ENCODE peak calls at places on chromosomes 7 and 10, in six cellular contexts. V is IMR-90, N is HepG2, C is hepatocyte, R is neural progenitor cell, Z is neuronal stem cell. F is an unnamed sample.

GRCh38 chr7:130957140-130957513 is 223.1 kb upstream of the KLF14 start:
- DNase-seq in V (no peak), N (no peak), C (no peak), R (no peak), Z (no peak), F (no peak)

GRCh38 chr7:148696787-148697186 is 1.9 kb upstream of the CUL1 start:
- DNase-seq in V (no peak), N (no peak), C (no peak), R (no peak), Z (no peak), F (no peak)

GRCh38 chr10:22437620-22438588 is 92.6 kb downstream of the SPAG6 start:
- DNase-seq in V (peak), N (peak), C (peak), R (peak), Z (no peak), F (no peak)

GRCh38 chr7:13724631-13725566 is 264.6 kb downstream of the ETV1 start:
- DNase-seq in V (no peak), N (no peak), C (no peak), R (no peak), Z (no peak), F (no peak)

GRCh38 chr10:91043173-91043910 is 122.5 kb upstream of the ANKRD1 start:
- DNase-seq in V (peak), N (peak), C (peak), R (peak), Z (no peak), F (no peak)

GRCh38 chr10:70729763-70730357 is 55.3 kb downstream of the TBATA start:
- DNase-seq in V (no peak), N (no peak), C (no peak), R (no peak), Z (no peak), F (no peak)

GRCh38 chr7:130951976-130952313 is 217.9 kb upstream of the KLF14 start:
- DNase-seq in V (no peak), N (no peak), C (no peak), R (no peak), Z (no peak), F (no peak)

GRCh38 chr7:128215739-128216138 is 25.3 kb upstream of the LEP start:
- DNase-seq in V (peak), N (no peak), C (no peak), R (no peak), Z (no peak), F (no peak)

GRCh38 chr7:111343017-111343416 is 219.3 kb downstream of the IMMP2L start:
- DNase-seq in V (no peak), N (no peak), C (no peak), R (no peak), Z (no peak), F (no peak)

GRCh38 chr7:142535123-142535779 is 214.0 kb upstream of the PRSS1 start:
- DNase-seq in V (peak), N (peak), C (peak), R (peak), Z (peak), F (peak)

GRCh38 chr7:143284591-143285453 is at the start of gene TMEM139:
- DNase-seq in V (no peak), N (peak), C (peak), R (peak), Z (no peak), F (no peak)

GRCh38 chr10:46017733-46018132 is 12.7 kb downstream of the NCOA4 start:
- DNase-seq in V (no peak), N (no peak), C (no peak), R (no peak), Z (no peak), F (no peak)

GRCh38 chr10:46019541-46020343 is 10.7 kb downstream of the NCOA4 start:
- DNase-seq in V (no peak), N (peak), C (no peak), R (peak), Z (no peak), F (no peak)

GRCh38 chr10:46020344-46020656 is 10.1 kb downstream of the NCOA4 start:
- DNase-seq in V (no peak), N (no peak), C (no peak), R (no peak), Z (no peak), F (no peak)

GRCh38 chr10:46019170-46019528 is 11.3 kb downstream of the NCOA4 start:
- DNase-seq in V (no peak), N (no peak), C (no peak), R (no peak), Z (no peak), F (no peak)

GRCh38 chr10:46018453-46019169 is 11.8 kb downstream of the NCOA4 start:
- DNase-seq in V (peak), N (no peak), C (no peak), R (no peak), Z (no peak), F (no peak)
- H3K4me2 ChIP-seq in V (peak), N (peak), C (peak), R (no peak), Z (no peak), F (no peak)

DNA sequence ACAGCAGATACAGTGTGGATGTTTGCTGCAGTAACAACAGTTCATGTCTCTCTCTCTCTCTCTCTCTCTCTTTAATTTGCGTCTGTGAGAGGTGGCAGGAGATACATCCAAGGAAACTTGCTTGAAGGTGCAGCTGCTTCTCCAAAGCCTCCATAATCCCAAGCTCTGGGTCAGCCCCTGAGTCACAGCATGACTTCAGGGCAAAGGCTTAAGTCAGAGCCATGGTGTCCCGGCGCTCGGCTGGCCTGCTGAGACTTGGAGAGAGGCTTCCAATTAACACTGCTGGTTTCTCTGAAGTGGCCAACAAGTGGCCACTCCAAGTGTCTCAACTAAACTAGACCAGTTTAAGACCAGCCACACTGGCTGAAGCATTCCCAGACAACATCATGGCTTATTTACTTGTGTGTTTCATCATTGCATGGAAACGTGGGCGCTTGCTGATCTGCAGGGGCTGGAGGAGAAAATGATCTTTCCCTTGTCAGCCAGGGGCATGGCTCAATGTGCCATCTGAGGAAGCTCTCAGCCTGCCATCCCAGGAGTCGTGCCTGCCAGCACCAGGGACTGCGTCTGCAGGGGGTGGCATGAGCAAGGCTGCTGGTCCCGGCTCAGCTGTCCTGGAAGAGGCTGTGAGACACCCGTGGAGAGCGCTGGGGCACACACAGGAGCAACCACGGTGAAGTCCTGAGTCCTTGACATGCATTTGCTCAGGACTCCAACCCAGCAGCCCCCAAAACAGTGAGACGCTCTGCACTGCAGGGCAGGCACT is 254.2 kb downstream of the COBL start:
- DNase-seq in V (no peak), N (no peak), C (no peak), R (peak), Z (no peak), F (no peak)
- H3K27ac ChIP-seq in V (no peak), N (no peak), C (no peak), R (no peak), Z (no peak), F (no peak)

DNA sequence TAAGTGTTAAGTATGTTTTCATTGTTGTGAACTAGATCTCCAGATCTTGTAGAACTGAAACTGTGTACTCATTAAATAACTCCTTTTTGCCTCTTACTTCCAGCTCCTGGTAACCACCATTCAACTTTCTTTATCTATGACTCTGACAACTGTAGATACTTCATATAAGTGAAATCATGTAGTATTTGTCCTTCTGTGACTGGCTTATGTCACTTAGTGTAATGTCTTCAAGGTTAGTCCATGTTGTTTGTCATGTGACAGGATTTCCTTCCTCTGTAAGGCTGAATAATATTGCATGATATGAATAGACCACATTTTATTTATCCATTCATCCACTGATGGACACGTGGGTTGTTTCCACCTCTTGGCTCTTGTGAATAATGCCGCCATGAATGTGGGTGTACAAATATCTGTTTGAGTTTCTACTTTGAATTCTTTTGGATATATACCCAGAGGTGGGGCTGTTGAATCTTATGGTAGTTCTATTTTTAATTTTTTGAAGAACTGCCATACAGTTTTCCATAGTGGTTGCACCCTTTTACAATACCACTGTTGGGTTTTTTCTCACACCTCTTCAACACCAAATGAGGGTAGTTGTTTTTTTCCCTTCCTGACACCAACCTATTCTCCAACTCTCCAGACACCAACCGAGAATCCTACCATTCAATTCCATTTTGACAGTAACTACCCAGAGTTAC is 10.7 kb upstream of the FMC1 start:
- DNase-seq in V (no peak), N (no peak), C (no peak), R (no peak), Z (no peak), F (no peak)
- H3K4me2 ChIP-seq in V (no peak), N (no peak), C (no peak), R (no peak), Z (no peak), F (no peak)

GRCh38 chr10:1309237-1309968 is 253.2 kb downstream of the WDR37 start:
- DNase-seq in V (no peak), N (no peak), C (no peak), R (no peak), Z (no peak), F (no peak)
- H3K27ac ChIP-seq in V (no peak), N (no peak), C (no peak), R (no peak), Z (no peak), F (no peak)

GRCh38 chr7:155227004-155227787 is 70.5 kb upstream of the INSIG1 start:
- DNase-seq in V (no peak), N (no peak), C (no peak), R (no peak), Z (no peak), F (no peak)

GRCh38 chr7:155225516-155225915 is 72.2 kb upstream of the INSIG1 start:
- DNase-seq in V (no peak), N (no peak), C (no peak), R (no peak), Z (no peak), F (no peak)

GRCh38 chr7:155227788-155228458 is 69.8 kb upstream of the INSIG1 start:
- DNase-seq in V (no peak), N (no peak), C (no peak), R (peak), Z (no peak), F (no peak)

GRCh38 chr7:155225095-155225494 is 72.6 kb upstream of the INSIG1 start:
- DNase-seq in V (no peak), N (no peak), C (no peak), R (no peak), Z (no peak), F (no peak)

GRCh38 chr7:155226261-155227003 is 71.2 kb upstream of the INSIG1 start:
- DNase-seq in V (no peak), N (no peak), C (no peak), R (no peak), Z (no peak), F (no peak)
- H3K4me2 ChIP-seq in V (no peak), N (no peak), C (no peak), R (no peak), Z (no peak), F (no peak)